ENCODE peak calls at places on chromosomes 4 and X, in four cellular contexts. P is tibial nerve, N is pancreas, D is upper lobe of left lung. E is an unnamed sample.

GRCh38 chr4:102869569-102870227 is 906 bp downstream of the CISD2 start:
- DNase-seq in P (peak), N (no peak), D (no peak), E (no peak)

GRCh38 chr4:21535901-21536300 is 412.7 kb downstream of the KCNIP4 start:
- DNase-seq in P (no peak), N (no peak), D (no peak), E (no peak)

GRCh38 chrX:8244301-8244700 is 73.2 kb upstream of the VCX2 start:
- DNase-seq in P (no peak), N (no peak), D (no peak), E (no peak)

GRCh38 chrX:11566814-11567213 is 98.9 kb downstream of the ARHGAP6 start:
- DNase-seq in P (no peak), N (no peak), D (no peak), E (no peak)

GRCh38 chr4:80307183-80307735 is 28.3 kb upstream of the CFAP299 start:
- DNase-seq in P (no peak), N (no peak), D (no peak), E (no peak)

GRCh38 chr4:61911313-61911756 is 711.2 kb downstream of the ADGRL3 start:
- DNase-seq in P (no peak), N (no peak), D (no peak), E (no peak)

GRCh38 chrX:72268601-72269365 is 8.3 kb downstream of the RPS4X start:
- DNase-seq in P (no peak), N (no peak), D (no peak), E (no peak)

GRCh38 chr4:53233396-53233795 is 132.5 kb downstream of the SCFD2 start:
- DNase-seq in P (no peak), N (no peak), D (no peak), E (no peak)

GRCh38 chrX:39819921-39820849 is 277.6 kb downstream of the BCOR start:
- DNase-seq in P (peak), N (no peak), D (peak), E (no peak)

GRCh38 chrX:13868481-13869040 is 51.7 kb upstream of the GPM6B start:
- DNase-seq in P (no peak), N (no peak), D (no peak), E (no peak)

GRCh38 chr4:61202100-61202637 is 2.0 kb downstream of the ADGRL3 start:
- DNase-seq in P (no peak), N (peak), D (no peak), E (no peak)

GRCh38 chr4:139265654-139266053 is 14.4 kb downstream of the MGARP start:
- DNase-seq in P (no peak), N (no peak), D (no peak), E (no peak)

GRCh38 chr4:93828332-93828829 is at the start of gene ATOH1:
- DNase-seq in P (no peak), N (peak), D (no peak), E (no peak)

GRCh38 chrX:73850124-73851013 is 287.4 kb downstream of the CHIC1 start:
- DNase-seq in P (no peak), N (peak), D (peak), E (no peak)

GRCh38 chr4:6107886-6108285 is 89.7 kb upstream of the C4orf50 start:
- DNase-seq in P (no peak), N (no peak), D (no peak), E (no peak)

GRCh38 chr4:89528525-89529133 is 221.0 kb upstream of the GPRIN3 start:
- DNase-seq in P (no peak), N (no peak), D (no peak), E (peak)

GRCh38 chr4:101862595-101862994 is 72.1 kb downstream of the BANK1 start:
- DNase-seq in P (no peak), N (no peak), D (no peak), E (no peak)

GRCh38 chr4:86223472-86223871 is 136.4 kb downstream of the MAPK10 start:
- DNase-seq in P (no peak), N (no peak), D (no peak), E (no peak)

GRCh38 chr4:137531951-137532868 is at the start of gene PCDH18:
- DNase-seq in P (peak), N (peak), D (peak), E (no peak)

GRCh38 chrX:105461013-105461412 is 240.5 kb upstream of the TEX13A start:
- DNase-seq in P (no peak), N (no peak), D (no peak), E (no peak)

GRCh38 chr4:48429709-48430474 is 53.3 kb upstream of the SLC10A4 start:
- DNase-seq in P (no peak), N (no peak), D (no peak), E (no peak)

GRCh38 chr4:14218641-14219040 is 591.1 kb upstream of the BOD1L1 start:
- DNase-seq in P (no peak), N (peak), D (no peak), E (no peak)

DNA sequence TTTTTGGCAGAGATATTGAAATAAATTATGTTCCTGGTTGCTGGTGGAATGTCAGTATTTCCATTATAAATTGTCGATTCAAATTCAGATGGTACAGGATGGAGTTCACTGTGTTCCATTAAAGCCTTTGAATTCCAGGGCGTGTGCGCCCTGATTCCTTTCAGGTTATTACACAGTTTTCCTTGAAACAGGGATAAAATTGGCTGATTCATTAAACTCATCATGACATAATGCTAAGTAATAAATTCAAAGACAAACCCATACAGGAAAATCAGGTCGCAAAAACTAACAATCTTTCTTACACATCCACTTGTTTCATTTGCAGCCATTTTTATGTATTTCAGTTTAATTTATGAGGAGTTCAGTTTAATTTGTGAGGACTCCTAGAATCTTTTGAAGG is 51.1 kb downstream of the RWDD4 start:
- DNase-seq in P (no peak), N (no peak), D (no peak), E (no peak)
- H3K27ac ChIP-seq in P (no peak), N (no peak), D (no peak), E (no peak)

DNA sequence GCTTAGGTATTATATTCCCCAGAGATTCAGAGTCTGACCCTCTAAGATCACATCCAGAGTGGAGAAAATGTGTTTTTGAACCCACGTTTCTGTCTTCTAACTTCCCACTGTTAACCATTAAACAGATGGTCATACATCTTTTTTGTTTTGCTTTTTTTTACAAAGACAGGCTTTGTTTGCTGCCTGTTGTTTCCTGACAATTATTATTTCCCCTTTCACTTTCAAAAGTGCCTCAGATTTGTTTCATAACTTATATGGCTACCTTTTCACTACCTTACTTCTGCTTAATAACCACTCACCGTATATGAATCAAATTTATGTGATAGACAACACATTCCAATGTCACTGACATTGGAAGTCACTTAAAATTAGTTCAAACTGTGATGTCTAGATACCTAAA is 142.2 kb downstream of the HS3ST1 start:
- DNase-seq in P (no peak), N (no peak), D (no peak), E (no peak)
- H3K27ac ChIP-seq in P (no peak), N (peak), D (no peak), E (no peak)

DNA sequence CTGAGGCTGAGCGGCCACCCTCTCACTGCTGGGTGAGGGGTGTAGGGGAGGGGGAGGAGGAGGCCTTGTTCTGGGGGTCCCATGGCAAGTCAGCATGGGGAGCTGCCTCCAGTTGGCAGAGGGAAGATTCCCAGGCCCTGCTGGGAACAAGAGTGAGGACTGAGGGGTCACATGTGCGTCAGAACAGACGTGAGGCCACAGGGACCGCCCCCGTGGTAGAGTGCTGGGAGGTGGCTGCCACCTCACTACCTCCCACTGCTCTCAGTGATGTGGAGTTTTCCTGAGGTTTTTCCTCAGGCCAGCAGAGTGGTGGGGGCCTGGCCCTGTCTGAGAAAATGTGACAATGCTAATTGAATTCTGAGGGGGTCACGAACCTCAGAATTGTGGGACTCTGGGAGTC is 568 bp downstream of the MAGEC1 start:
- DNase-seq in P (no peak), N (no peak), D (no peak), E (no peak)
- H3K27ac ChIP-seq in P (no peak), N (no peak), D (no peak), E (no peak)

GRCh38 chrX:133544778-133545177 is 129.5 kb upstream of the GPC4 start:
- DNase-seq in P (no peak), N (no peak), D (no peak), E (no peak)

GRCh38 chrX:133543654-133544053 is 128.4 kb upstream of the GPC4 start:
- DNase-seq in P (no peak), N (no peak), D (no peak), E (no peak)

GRCh38 chrX:133546441-133546840 is 131.2 kb upstream of the GPC4 start:
- DNase-seq in P (no peak), N (no peak), D (no peak), E (no peak)

GRCh38 chrX:133542476-133542875 is 127.2 kb upstream of the GPC4 start:
- DNase-seq in P (no peak), N (no peak), D (no peak), E (no peak)

DNA sequence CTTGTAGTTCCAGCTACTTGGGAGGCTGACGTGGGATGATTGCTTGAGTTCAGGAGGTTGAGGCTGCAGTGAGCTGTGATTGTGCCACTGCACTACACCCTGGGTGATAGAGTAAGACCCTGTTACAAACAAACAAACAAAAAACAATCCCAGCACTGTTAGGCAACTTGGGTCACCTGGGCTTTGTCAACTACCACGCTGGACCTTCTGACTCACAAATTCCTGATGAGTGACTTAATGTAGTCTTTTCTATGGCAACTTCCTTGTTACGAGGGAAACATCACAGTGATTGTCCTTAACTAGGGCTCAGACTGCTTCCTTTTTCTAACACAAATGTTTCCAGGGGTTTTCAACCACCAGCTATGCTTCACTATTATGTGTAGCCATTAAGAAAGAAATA is 128.8 kb upstream of the GPC4 start:
- DNase-seq in P (no peak), N (peak), D (no peak), E (no peak)
- H3K27ac ChIP-seq in P (no peak), N (peak), D (no peak), E (no peak)

GRCh38 chr4:2792711-2793577 is at the start of gene SH3BP2:
- DNase-seq in P (peak), N (peak), D (peak), E (peak)
- H3K27ac ChIP-seq in P (peak), N (peak), D (peak), E (peak)

GRCh38 chr4:8741513-8742226 is 130.0 kb downstream of the HMX1 start:
- DNase-seq in P (no peak), N (peak), D (peak), E (no peak)
- H3K27ac ChIP-seq in P (no peak), N (no peak), D (no peak), E (no peak)

GRCh38 chrX:153829799-153830631 is at the start of gene PDZD4:
- DNase-seq in P (no peak), N (no peak), D (no peak), E (no peak)

GRCh38 chrX:153829549-153829798 is 870 bp downstream of the PDZD4 start:
- DNase-seq in P (no peak), N (no peak), D (no peak), E (no peak)

GRCh38 chrX:153832732-153833131 is 2.4 kb upstream of the PDZD4 start:
- DNase-seq in P (no peak), N (no peak), D (no peak), E (no peak)

GRCh38 chrX:153830632-153831434 is 489 bp upstream of the PDZD4 start:
- DNase-seq in P (no peak), N (no peak), D (no peak), E (no peak)

DNA sequence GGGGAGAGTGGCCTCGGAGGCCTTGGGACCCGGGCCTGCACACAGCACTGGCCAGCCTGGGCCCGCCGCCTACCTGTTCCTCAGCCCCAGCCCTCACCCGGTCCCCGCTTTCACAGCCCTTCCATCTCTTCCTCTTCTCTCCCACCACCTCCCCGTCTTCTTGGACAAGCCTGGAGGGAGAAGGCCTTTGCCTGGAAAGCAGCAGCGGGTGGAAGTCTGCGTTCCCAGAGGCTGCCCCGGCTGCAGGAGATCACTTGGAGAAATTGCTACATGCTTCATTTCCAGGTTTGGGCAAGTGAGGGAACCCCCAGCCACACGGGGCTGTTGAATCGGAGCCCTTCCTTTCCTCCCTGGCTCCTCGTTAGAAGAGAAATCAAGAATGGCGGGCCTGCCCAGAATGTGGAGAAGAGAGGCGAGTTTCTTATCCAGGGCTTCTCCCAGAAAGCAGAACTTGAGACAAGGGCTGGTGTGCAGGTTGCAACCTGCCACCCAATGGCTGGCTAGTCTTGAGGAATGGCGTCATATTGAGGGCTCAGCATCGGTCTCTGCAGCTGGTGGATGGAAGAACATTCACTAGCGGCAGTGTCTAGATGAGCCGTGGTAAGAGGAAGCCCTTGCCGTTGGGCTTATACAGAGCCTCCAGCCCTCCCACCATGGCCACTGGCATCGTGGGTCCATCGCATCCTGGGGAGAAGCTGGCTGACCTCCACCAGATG is 1.2 kb upstream of the PDZD4 start:
- DNase-seq in P (no peak), N (no peak), D (no peak), E (no peak)
- H3K27ac ChIP-seq in P (no peak), N (no peak), D (no peak), E (no peak)

E was measured in CD8-positive, alpha-beta memory T cell.